ENCODE peak calls at places on chromosomes 5 and 9, in seven cellular contexts. O, V, W, A, K, M and H are unnamed samples.

GRCh38 chr5:170312666-170313065 is 15.1 kb upstream of the LCP2 start:
- DNase-seq in O (no peak), V (no peak), W (no peak), A (no peak), K (no peak), M (no peak), H (peak)

GRCh38 chr5:159905496-159905895 is 10.8 kb upstream of the ADRA1B start:
- DNase-seq in O (no peak), V (peak), W (no peak), A (no peak), K (peak), M (peak), H (no peak)

GRCh38 chr9:124890179-124890578 is 28.2 kb downstream of the ARPC5L start:
- DNase-seq in O (no peak), V (no peak), W (no peak), A (no peak), K (no peak), M (no peak), H (no peak)

GRCh38 chr5:142597546-142598337 is 88.1 kb downstream of the FGF1 start:
- DNase-seq in O (no peak), V (no peak), W (no peak), A (no peak), K (peak), M (peak), H (no peak)

GRCh38 chr9:95048225-95049087 is 269.1 kb downstream of the FANCC start:
- DNase-seq in O (peak), V (peak), W (peak), A (no peak), K (no peak), M (peak), H (peak)

GRCh38 chr5:63963080-63963735 is 963 bp upstream of the HTR1A start:
- DNase-seq in O (peak), V (no peak), W (no peak), A (no peak), K (peak), M (peak), H (no peak)

GRCh38 chr5:95727764-95728191 is 3.4 kb upstream of the RHOBTB3 start:
- DNase-seq in O (no peak), V (no peak), W (no peak), A (no peak), K (no peak), M (peak), H (no peak)

GRCh38 chr9:21110708-21111576 is 30.7 kb downstream of the IFNW1 start:
- DNase-seq in O (peak), V (no peak), W (no peak), A (no peak), K (peak), M (peak), H (no peak)

GRCh38 chr9:15714746-15715145 is 161.9 kb downstream of the CCDC171 start:
- DNase-seq in O (no peak), V (no peak), W (no peak), A (no peak), K (no peak), M (no peak), H (no peak)

GRCh38 chr5:2093859-2094615 is 211.3 kb upstream of the IRX4 start:
- DNase-seq in O (no peak), V (peak), W (no peak), A (no peak), K (no peak), M (peak), H (no peak)

GRCh38 chr9:97660847-97661246 is 27.2 kb downstream of the NCBP1 start:
- DNase-seq in O (no peak), V (no peak), W (no peak), A (no peak), K (no peak), M (no peak), H (no peak)

GRCh38 chr5:132466453-132467291 is 23.9 kb downstream of the IRF1 start:
- DNase-seq in O (peak), V (peak), W (peak), A (peak), K (no peak), M (no peak), H (peak)

GRCh38 chr5:144142826-144143167 is 27.7 kb downstream of the YIPF5 start:
- DNase-seq in O (no peak), V (no peak), W (no peak), A (no peak), K (no peak), M (no peak), H (no peak)

GRCh38 chr9:134965421-134965820 is 47.7 kb upstream of the FCN1 start:
- DNase-seq in O (no peak), V (peak), W (no peak), A (peak), K (no peak), M (no peak), H (no peak)

GRCh38 chr9:92745236-92745790 is 19.3 kb downstream of the BICD2 start:
- DNase-seq in O (no peak), V (peak), W (no peak), A (no peak), K (no peak), M (no peak), H (no peak)

GRCh38 chr5:90915393-90915792 is 356.8 kb downstream of the ADGRV1 start:
- DNase-seq in O (no peak), V (no peak), W (no peak), A (no peak), K (no peak), M (no peak), H (no peak)
- TF ChIP-seq CTCF in O (no peak), V (no peak), W (no peak), A (no peak), K (no peak), M (no peak), H (no peak)

GRCh38 chr9:116661037-116661954 is 25.8 kb upstream of the TRIM32 start:
- DNase-seq in O (peak), V (peak), W (no peak), A (no peak), K (peak), M (peak), H (no peak)
- TF ChIP-seq CTCF in O (peak), V (peak), W (peak), A (peak), K (peak), M (peak), H (peak)

DNA sequence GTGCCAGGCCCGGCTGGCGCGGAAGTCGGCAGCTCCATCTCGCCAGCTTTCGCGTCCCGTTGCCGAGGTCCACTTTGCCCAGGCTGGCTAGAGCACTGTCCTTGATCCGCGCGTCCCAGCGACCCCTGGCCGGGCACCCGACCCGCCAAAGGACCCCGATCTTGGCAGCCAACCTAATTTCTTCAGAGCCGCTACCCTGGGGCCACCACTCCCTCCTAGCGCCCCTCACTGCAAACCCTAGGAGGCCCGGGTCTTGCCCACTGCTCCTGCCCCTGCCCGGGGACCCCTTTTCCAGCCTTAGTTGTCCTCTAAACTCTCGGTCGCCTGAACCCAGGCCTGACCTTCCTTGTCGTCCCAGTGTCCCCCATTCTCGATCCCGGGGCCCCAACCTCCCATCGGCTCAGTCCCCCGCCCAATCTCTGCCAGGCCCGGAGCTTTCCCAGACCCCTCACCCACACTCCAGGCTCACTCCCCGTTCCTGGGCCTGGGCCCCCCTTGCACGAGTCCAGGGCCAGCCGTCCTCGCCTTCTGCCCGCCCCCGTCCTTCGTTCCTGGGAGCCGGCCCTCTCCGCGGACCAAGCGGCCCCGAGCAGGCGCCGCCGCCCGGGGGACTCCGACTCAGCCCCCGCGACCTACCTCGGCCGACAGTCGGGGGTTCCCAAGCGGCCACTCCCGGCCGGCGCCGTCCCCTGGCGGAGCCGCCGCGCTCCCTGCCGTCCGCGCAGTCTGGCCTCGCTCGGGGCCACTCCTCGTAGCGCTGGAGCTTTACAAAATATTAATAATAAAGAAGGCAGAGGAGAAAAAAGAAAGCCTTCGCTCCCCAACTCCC is 701 bp upstream of the LMX1B start:
- DNase-seq in O (no peak), V (no peak), W (no peak), A (no peak), K (no peak), M (no peak), H (peak)
- TF ChIP-seq CTCF in O (no peak), V (no peak), W (no peak), A (no peak), K (no peak), M (no peak), H (no peak)

GRCh38 chr5:104699438-104699837 is 1136.8 kb upstream of the NUDT12 start:
- DNase-seq in O (no peak), V (no peak), W (no peak), A (no peak), K (no peak), M (no peak), H (no peak)
- TF ChIP-seq CTCF in O (no peak), V (no peak), W (no peak), A (no peak), K (no peak), M (no peak), H (no peak)

GRCh38 chr5:91110709-91111108 is 272.4 kb downstream of the ARRDC3 start:
- DNase-seq in O (no peak), V (no peak), W (no peak), A (no peak), K (no peak), M (peak), H (no peak)

GRCh38 chr5:91114658-91115057 is 268.5 kb downstream of the ARRDC3 start:
- DNase-seq in O (no peak), V (no peak), W (no peak), A (no peak), K (no peak), M (peak), H (no peak)

GRCh38 chr5:91111473-91112238 is 271.5 kb downstream of the ARRDC3 start:
- DNase-seq in O (no peak), V (no peak), W (no peak), A (no peak), K (no peak), M (no peak), H (no peak)

GRCh38 chr5:91104062-91104448 is 279.1 kb downstream of the ARRDC3 start:
- DNase-seq in O (no peak), V (no peak), W (no peak), A (no peak), K (no peak), M (no peak), H (no peak)

GRCh38 chr5:91109634-91110033 is 273.5 kb downstream of the ARRDC3 start:
- DNase-seq in O (no peak), V (no peak), W (no peak), A (no peak), K (no peak), M (peak), H (no peak)
- TF ChIP-seq CTCF in O (no peak), V (no peak), W (no peak), A (no peak), K (no peak), M (peak), H (no peak)

DNA sequence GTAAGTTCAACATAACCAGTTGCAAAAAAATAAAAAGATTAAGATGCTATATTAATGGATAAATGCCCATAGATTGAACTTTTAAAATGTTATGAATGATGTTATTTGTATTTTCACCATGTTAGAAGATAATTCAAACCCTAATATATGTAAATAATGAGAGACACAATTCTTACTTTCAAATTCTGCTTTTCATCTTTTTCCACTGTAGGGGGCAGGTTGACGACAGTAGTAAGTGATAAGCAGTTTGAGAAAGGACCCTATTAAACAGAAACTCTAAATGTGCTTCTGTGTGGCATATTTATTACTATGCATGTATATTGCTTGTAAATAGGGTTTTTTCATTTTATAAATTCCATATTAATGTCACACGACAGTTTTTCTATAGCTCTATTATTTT is 591.1 kb downstream of the SEMA5A start:
- DNase-seq in O (no peak), V (no peak), W (no peak), A (no peak), K (no peak), M (peak), H (no peak)
- TF ChIP-seq CTCF in O (no peak), V (no peak), W (no peak), A (no peak), K (no peak), M (peak), H (no peak)

GRCh38 chr5:146706321-146706972 is 172.1 kb downstream of the PPP2R2B start:
- DNase-seq in O (no peak), V (peak), W (no peak), A (no peak), K (no peak), M (no peak), H (no peak)
- TF ChIP-seq CTCF in O (no peak), V (no peak), W (no peak), A (no peak), K (no peak), M (no peak), H (no peak)

GRCh38 chr9:76887003-76887821 is 18.7 kb downstream of the PRUNE2 start:
- DNase-seq in O (no peak), V (peak), W (no peak), A (no peak), K (no peak), M (no peak), H (no peak)
- TF ChIP-seq CTCF in O (no peak), V (peak), W (no peak), A (no peak), K (no peak), M (peak), H (no peak)

GRCh38 chr9:99823392-99824377 is 2.0 kb downstream of the NR4A3 start:
- DNase-seq in O (peak), V (peak), W (no peak), A (no peak), K (peak), M (peak), H (no peak)

GRCh38 chr9:99826579-99826978 is 4.9 kb downstream of the NR4A3 start:
- DNase-seq in O (no peak), V (no peak), W (no peak), A (no peak), K (no peak), M (no peak), H (no peak)

GRCh38 chr9:99822596-99823391 is 1.1 kb downstream of the NR4A3 start:
- DNase-seq in O (peak), V (peak), W (peak), A (no peak), K (peak), M (peak), H (no peak)

GRCh38 chr9:99825158-99826046 is 3.7 kb downstream of the NR4A3 start:
- DNase-seq in O (peak), V (no peak), W (no peak), A (no peak), K (no peak), M (no peak), H (no peak)

DNA sequence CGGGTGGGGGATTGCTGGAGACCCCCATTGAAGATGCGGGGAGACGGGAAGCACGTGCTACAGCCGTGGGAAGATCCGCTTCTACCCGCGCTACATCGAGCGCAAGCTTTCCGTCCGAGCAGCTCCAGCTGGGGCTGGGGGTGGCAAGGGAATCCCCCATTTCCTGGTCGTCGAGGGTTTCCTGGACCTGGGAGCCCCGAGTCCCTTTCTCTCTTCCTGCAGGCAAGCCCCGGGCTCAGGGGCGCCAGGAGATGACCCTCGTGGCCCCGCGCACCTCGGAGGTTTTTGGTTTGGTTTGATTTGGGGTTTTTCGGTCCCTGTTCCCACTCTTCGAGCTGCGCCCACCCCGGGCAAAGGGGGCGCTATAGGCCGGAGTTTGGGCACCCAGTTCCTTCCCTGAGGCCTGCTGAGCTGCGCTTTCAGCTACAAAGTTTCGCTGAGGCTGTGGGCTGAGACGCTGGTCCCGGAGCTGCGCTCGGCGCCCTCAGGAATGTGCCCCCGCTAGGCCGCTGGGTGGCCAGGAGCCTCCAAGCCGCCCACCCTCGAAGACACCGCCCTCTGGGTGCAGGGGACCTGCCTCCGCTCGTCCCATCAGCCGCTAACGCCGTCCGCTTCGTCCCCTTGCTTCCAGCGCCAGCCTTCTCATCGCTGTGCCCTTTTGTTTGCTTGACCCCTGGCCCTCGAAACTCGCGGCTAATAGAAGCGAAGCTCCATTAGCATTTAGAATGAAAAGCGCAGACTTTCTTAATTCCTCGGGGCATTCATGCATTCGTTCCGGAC is 2.9 kb downstream of the NR4A3 start:
- DNase-seq in O (peak), V (peak), W (peak), A (no peak), K (peak), M (no peak), H (peak)
- TF ChIP-seq CTCF in O (peak), V (peak), W (no peak), A (no peak), K (peak), M (peak), H (peak)

GRCh38 chr5:29079771-29080170 is 2041.4 kb upstream of the CDH9 start:
- DNase-seq in O (peak), V (no peak), W (no peak), A (no peak), K (no peak), M (no peak), H (no peak)
- TF ChIP-seq CTCF in O (no peak), V (no peak), W (no peak), A (no peak), K (no peak), M (no peak), H (no peak)